ENCODE peak calls at places on chromosomes 2 and 18, in six cellular contexts. One of them, this sample, is unnamed. For H3K9me3, the result is how much of the 10 kb centered on the place peaks cover.

GRCh38 chr2:29236074-29236473 is 120.9 kb downstream of the CLIP4 start:
- DNase-seq in upper lobe of right lung: no peak
- DNase-seq in body of pancreas: no peak
- DNase-seq in fibroblast of lung: no peak
- DNase-seq in stomach: no peak
- DNase-seq in PC-9: no peak
- DNase-seq in this sample: no peak

GRCh38 chr2:11524470-11524869 is 9.4 kb upstream of the GREB1 start:
- DNase-seq in upper lobe of right lung: no peak
- DNase-seq in body of pancreas: no peak
- DNase-seq in fibroblast of lung: no peak
- DNase-seq in stomach: no peak
- DNase-seq in PC-9: no peak
- DNase-seq in this sample: no peak

GRCh38 chr18:25467226-25468065 is 115.5 kb upstream of the ZNF521 start:
- DNase-seq in upper lobe of right lung: no peak
- DNase-seq in body of pancreas: no peak
- DNase-seq in fibroblast of lung: peak
- DNase-seq in stomach: no peak
- DNase-seq in PC-9: no peak
- DNase-seq in this sample: no peak

GRCh38 chr2:181145645-181146044 is 165.2 kb downstream of the UBE2E3 start:
- DNase-seq in upper lobe of right lung: peak
- DNase-seq in body of pancreas: no peak
- DNase-seq in fibroblast of lung: no peak
- DNase-seq in stomach: no peak
- DNase-seq in PC-9: no peak
- DNase-seq in this sample: no peak

GRCh38 chr18:23257686-23258565 is 122.6 kb downstream of the CABLES1 start:
- DNase-seq in upper lobe of right lung: no peak
- DNase-seq in body of pancreas: no peak
- DNase-seq in fibroblast of lung: peak
- DNase-seq in stomach: no peak
- DNase-seq in PC-9: no peak
- DNase-seq in this sample: peak

GRCh38 chr2:190062617-190063016 is at the start of gene MSTN:
- DNase-seq in upper lobe of right lung: no peak
- DNase-seq in body of pancreas: no peak
- DNase-seq in fibroblast of lung: no peak
- DNase-seq in stomach: no peak
- DNase-seq in PC-9: no peak
- DNase-seq in this sample: no peak

GRCh38 chr2:208335-208734 is 55.5 kb downstream of the SH3YL1 start:
- DNase-seq in upper lobe of right lung: no peak
- DNase-seq in body of pancreas: no peak
- DNase-seq in fibroblast of lung: no peak
- DNase-seq in stomach: no peak
- DNase-seq in PC-9: no peak
- DNase-seq in this sample: no peak

GRCh38 chr2:59887348-59887747 is 666.1 kb downstream of the BCL11A start:
- DNase-seq in upper lobe of right lung: no peak
- DNase-seq in body of pancreas: no peak
- DNase-seq in fibroblast of lung: no peak
- DNase-seq in stomach: no peak
- DNase-seq in PC-9: no peak
- DNase-seq in this sample: no peak

GRCh38 chr2:217505303-217505702 is 497.5 kb downstream of the TNS1 start:
- DNase-seq in upper lobe of right lung: no peak
- DNase-seq in body of pancreas: no peak
- DNase-seq in fibroblast of lung: no peak
- DNase-seq in stomach: no peak
- DNase-seq in PC-9: no peak
- DNase-seq in this sample: no peak

GRCh38 chr2:10519067-10519740 is 71.1 kb upstream of the ODC1 start:
- DNase-seq in upper lobe of right lung: peak
- DNase-seq in body of pancreas: no peak
- DNase-seq in fibroblast of lung: no peak
- DNase-seq in stomach: no peak
- DNase-seq in PC-9: no peak
- DNase-seq in this sample: no peak

GRCh38 chr2:127671557-127672302 is 3.6 kb downstream of the LIMS2 start:
- DNase-seq in upper lobe of right lung: peak
- DNase-seq in body of pancreas: no peak
- DNase-seq in fibroblast of lung: no peak
- DNase-seq in stomach: peak
- DNase-seq in PC-9: no peak
- DNase-seq in this sample: peak

GRCh38 chr2:177678939-177679338 is 286.4 kb downstream of the AGPS start:
- DNase-seq in upper lobe of right lung: no peak
- DNase-seq in body of pancreas: no peak
- DNase-seq in fibroblast of lung: no peak
- DNase-seq in stomach: no peak
- DNase-seq in PC-9: no peak
- DNase-seq in this sample: no peak
- H3K9me3 ChIP-seq in upper lobe of right lung: under half
- H3K9me3 ChIP-seq in body of pancreas: under half
- H3K9me3 ChIP-seq in fibroblast of lung: under half
- H3K9me3 ChIP-seq in stomach: under half
- H3K9me3 ChIP-seq in PC-9: under half
- H3K9me3 ChIP-seq in this sample: under half

GRCh38 chr2:54594048-54594447 is 129.4 kb upstream of the EML6 start:
- DNase-seq in upper lobe of right lung: no peak
- DNase-seq in body of pancreas: no peak
- DNase-seq in fibroblast of lung: no peak
- DNase-seq in stomach: no peak
- DNase-seq in PC-9: no peak
- DNase-seq in this sample: no peak

GRCh38 chr2:54595999-54596903 is 127.2 kb upstream of the EML6 start:
- DNase-seq in upper lobe of right lung: no peak
- DNase-seq in body of pancreas: no peak
- DNase-seq in fibroblast of lung: peak
- DNase-seq in stomach: no peak
- DNase-seq in PC-9: no peak
- DNase-seq in this sample: no peak

GRCh38 chr2:54597153-54597827 is 126.2 kb upstream of the EML6 start:
- DNase-seq in upper lobe of right lung: no peak
- DNase-seq in body of pancreas: peak
- DNase-seq in fibroblast of lung: peak
- DNase-seq in stomach: peak
- DNase-seq in PC-9: no peak
- DNase-seq in this sample: no peak

GRCh38 chr2:54593249-54593648 is 130.2 kb upstream of the EML6 start:
- DNase-seq in upper lobe of right lung: no peak
- DNase-seq in body of pancreas: no peak
- DNase-seq in fibroblast of lung: no peak
- DNase-seq in stomach: no peak
- DNase-seq in PC-9: no peak
- DNase-seq in this sample: no peak

GRCh38 chr2:54595161-54595803 is 128.2 kb upstream of the EML6 start:
- DNase-seq in upper lobe of right lung: no peak
- DNase-seq in body of pancreas: no peak
- DNase-seq in fibroblast of lung: no peak
- DNase-seq in stomach: no peak
- DNase-seq in PC-9: no peak
- DNase-seq in this sample: no peak
- H3K27ac ChIP-seq in upper lobe of right lung: no peak
- H3K27ac ChIP-seq in body of pancreas: peak
- H3K27ac ChIP-seq in fibroblast of lung: no peak
- H3K27ac ChIP-seq in stomach: no peak
- H3K27ac ChIP-seq in PC-9: no peak
- H3K27ac ChIP-seq in this sample: peak

DNA sequence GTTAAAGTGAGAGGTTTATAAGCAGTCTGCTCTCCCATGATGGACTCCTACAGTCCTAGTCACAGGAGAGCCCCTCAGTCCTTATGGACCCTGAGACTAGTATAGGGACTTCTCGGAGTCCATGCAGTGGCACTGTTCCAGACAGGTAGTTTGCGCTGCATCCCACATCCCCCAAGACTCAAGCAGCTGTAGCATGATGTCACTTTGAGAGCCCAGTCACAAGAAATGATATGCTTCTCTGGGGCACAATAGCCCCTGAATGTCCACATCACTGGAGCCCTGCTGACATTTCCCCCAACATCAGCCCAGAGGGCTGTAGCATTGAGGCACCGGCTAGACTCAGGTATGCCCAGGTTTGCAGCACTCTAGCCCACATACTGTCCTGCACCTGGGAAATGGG is 220.1 kb downstream of the OTX1 start:
- DNase-seq in upper lobe of right lung: no peak
- DNase-seq in body of pancreas: no peak
- DNase-seq in fibroblast of lung: no peak
- DNase-seq in stomach: no peak
- DNase-seq in PC-9: no peak
- DNase-seq in this sample: no peak
- H3K9me3 ChIP-seq in upper lobe of right lung: under half
- H3K9me3 ChIP-seq in body of pancreas: under half
- H3K9me3 ChIP-seq in fibroblast of lung: under half
- H3K9me3 ChIP-seq in stomach: under half
- H3K9me3 ChIP-seq in PC-9: under half
- H3K9me3 ChIP-seq in this sample: under half

GRCh38 chr2:237191693-237192076 is 106.0 kb downstream of the COPS8 start:
- DNase-seq in upper lobe of right lung: no peak
- DNase-seq in body of pancreas: no peak
- DNase-seq in fibroblast of lung: no peak
- DNase-seq in stomach: no peak
- DNase-seq in PC-9: no peak
- DNase-seq in this sample: no peak
- H3K27ac ChIP-seq in upper lobe of right lung: peak
- H3K27ac ChIP-seq in body of pancreas: no peak
- H3K27ac ChIP-seq in fibroblast of lung: no peak
- H3K27ac ChIP-seq in stomach: no peak
- H3K27ac ChIP-seq in PC-9: no peak
- H3K27ac ChIP-seq in this sample: peak